ENCODE peak calls at places on chromosome 14, in five cellular contexts. T is endothelial cell of umbilical vein, A is esophagus squamous epithelium, Y is neural progenitor cell, B is PC-9. U is an unnamed sample. For H3K27me3, the result is how much of the 10 kb centered on the place peaks cover.

GRCh38 chr14:48035836-48036235 is 360.4 kb upstream of the MDGA2 start:
- DNase-seq in T (no peak), Y (peak), B (no peak), A (no peak), U (no peak)

GRCh38 chr14:79584679-79585078 is 626.6 kb downstream of the DIO2 start:
- DNase-seq in B (no peak), T (peak), A (no peak), Y (no peak), U (peak)

GRCh38 chr14:61466249-61466904 is 145.0 kb downstream of the PRKCH start:
- DNase-seq in Y (peak), T (peak), A (no peak), B (no peak), U (peak)

GRCh38 chr14:35248476-35248788 is 43.8 kb upstream of the PSMA6 start:
- DNase-seq in Y (no peak), B (no peak), A (no peak), T (no peak), U (no peak)

GRCh38 chr14:64550539-64551333 is 975 bp downstream of the PPP1R36 start:
- DNase-seq in T (no peak), B (no peak), A (no peak), Y (no peak), U (no peak)

GRCh38 chr14:69161590-69161989 is 8.7 kb upstream of the DCAF5 start:
- DNase-seq in T (no peak), Y (no peak), A (no peak), B (no peak), U (no peak)

GRCh38 chr14:91241848-91242247 is 2.7 kb downstream of the GPR68 start:
- DNase-seq in A (no peak), T (no peak), Y (no peak), B (no peak), U (no peak)

GRCh38 chr14:54617467-54617866 is 50.5 kb downstream of the SAMD4A start:
- DNase-seq in B (no peak), A (no peak), Y (no peak), T (no peak), U (no peak)

GRCh38 chr14:92540472-92541048 is 27.0 kb downstream of the RIN3 start:
- DNase-seq in B (peak), T (peak), A (peak), Y (no peak), U (peak)

GRCh38 chr14:90061849-90062794 is at the start of gene KCNK13:
- DNase-seq in Y (peak), B (no peak), T (peak), A (no peak), U (no peak)

GRCh38 chr14:25237845-25238244 is 187.9 kb upstream of the STXBP6 start:
- DNase-seq in A (no peak), Y (peak), B (peak), T (peak), U (peak)

GRCh38 chr14:97185186-97185585 is 388.0 kb downstream of the VRK1 start:
- DNase-seq in A (no peak), B (no peak), T (no peak), Y (peak), U (peak)

GRCh38 chr14:77239412-77239811 is 31.6 kb downstream of the NGB start:
- DNase-seq in T (no peak), Y (no peak), A (no peak), B (no peak), U (no peak)

GRCh38 chr14:34649344-34649743 is 19.4 kb upstream of the SNX6 start:
- DNase-seq in Y (no peak), A (no peak), T (peak), B (peak), U (peak)

GRCh38 chr14:21220874-21221477 is 48.3 kb downstream of the HNRNPC start:
- DNase-seq in T (no peak), B (no peak), A (no peak), Y (no peak), U (no peak)

GRCh38 chr14:59918824-59919581 is 941 bp upstream of the LRRC9 start:
- DNase-seq in A (no peak), T (peak), Y (peak), B (no peak), U (peak)

GRCh38 chr14:97379091-97379531 is 581.9 kb downstream of the VRK1 start:
- DNase-seq in A (no peak), Y (peak), T (no peak), B (no peak), U (no peak)

GRCh38 chr14:90439874-90440442 is 43.1 kb downstream of the CALM1 start:
- DNase-seq in A (no peak), T (no peak), B (no peak), Y (peak), U (peak)

GRCh38 chr14:97410667-97411286 is 613.6 kb downstream of the VRK1 start:
- DNase-seq in B (no peak), A (no peak), Y (peak), T (no peak), U (no peak)

GRCh38 chr14:101072945-101073597 is 169.5 kb upstream of the RTL1 start:
- DNase-seq in Y (peak), A (no peak), T (peak), B (peak), U (peak)
- TF ChIP-seq CTCF in Y (no peak), A (no peak), T (no peak), B (no peak), U (no peak)

GRCh38 chr14:98904677-98905076 is 367.3 kb downstream of the BCL11B start:
- DNase-seq in Y (no peak), T (no peak), B (no peak), A (no peak), U (no peak)

GRCh38 chr14:98903371-98903770 is 368.6 kb downstream of the BCL11B start:
- DNase-seq in B (no peak), Y (no peak), T (no peak), A (no peak), U (no peak)

GRCh38 chr14:98907981-98908544 is 363.9 kb downstream of the BCL11B start:
- DNase-seq in B (no peak), T (no peak), A (no peak), Y (peak), U (no peak)

GRCh38 chr14:98907271-98907670 is 364.7 kb downstream of the BCL11B start:
- DNase-seq in B (no peak), T (no peak), A (no peak), Y (no peak), U (no peak)

DNA sequence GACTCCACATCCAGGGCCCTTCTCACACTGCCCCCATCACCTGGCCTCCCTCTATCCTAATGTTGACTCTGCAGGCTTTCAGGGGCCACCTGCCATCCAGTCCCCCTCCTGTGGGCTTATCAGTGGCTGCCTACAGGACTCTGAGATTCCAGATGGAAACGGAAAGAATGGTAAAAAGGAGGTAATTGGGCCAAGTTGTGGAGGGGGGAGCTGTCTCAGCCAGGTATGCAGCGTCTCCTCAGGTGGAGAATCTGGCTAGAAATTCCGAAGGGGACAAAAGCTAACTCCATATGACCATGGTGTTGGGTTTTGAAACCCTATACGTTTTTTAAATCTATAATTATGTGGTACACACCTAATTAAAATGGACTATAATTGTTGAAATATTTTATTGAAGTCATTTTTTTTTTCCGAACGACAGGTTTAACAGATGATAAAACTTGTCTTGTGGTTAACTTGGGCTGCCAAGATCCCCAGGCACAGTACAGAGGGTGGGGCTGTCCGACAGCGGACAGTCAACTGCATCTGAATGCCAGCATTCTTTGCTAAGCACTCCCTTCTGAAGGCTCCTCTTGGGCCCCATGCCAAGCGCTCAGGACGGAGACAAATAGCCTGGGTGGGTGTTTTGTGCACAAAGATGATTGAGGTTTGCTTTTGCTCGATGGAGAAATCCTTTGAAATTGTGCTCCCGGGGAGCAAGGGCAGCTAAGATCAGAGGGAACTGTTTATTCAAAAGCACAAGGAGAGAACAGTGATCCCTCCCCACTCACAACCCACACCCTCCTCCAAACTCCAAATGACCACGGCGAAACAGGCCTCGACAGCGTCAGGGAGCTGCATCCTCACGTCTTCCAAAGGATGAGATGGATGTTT is 365.6 kb downstream of the BCL11B start:
- DNase-seq in T (no peak), Y (peak), A (no peak), B (no peak), U (peak)
- H3K27me3 ChIP-seq in T (under half), Y (under half), A (under half), B (under half), U (under half)

DNA sequence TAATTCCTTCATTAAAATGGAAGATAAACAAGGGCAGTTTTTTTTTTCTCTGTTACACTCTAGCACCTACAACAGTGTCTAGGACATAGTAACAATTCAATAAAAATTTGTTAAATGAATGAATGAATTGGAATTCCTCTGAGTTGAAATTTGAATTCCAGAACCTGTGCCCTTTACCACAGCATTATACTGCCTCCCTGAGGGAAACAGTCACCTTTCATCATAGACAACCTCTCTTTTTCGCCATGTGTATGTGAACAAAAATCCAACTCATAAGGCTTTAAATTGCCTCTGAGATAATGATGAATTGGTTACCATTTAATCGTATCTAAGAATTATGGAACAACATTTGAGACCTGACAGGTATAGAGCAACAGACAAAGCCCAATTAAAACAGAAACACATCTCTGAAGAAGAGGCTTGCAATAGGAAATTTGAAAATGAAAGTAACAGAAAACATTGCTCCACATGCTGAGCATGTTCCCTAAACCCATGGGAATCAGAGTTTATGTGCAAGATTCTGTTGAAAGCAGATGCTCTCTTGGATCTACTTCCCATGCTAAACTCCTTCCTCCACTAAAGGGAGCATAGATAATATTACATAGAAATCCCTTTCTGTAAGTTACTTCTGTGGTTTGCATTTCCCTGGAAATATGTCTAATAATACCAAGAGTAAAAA is 657.8 kb downstream of the GALC start:
- DNase-seq in Y (no peak), B (no peak), A (no peak), T (no peak), U (no peak)
- TF ChIP-seq CTCF in Y (peak), B (no peak), A (no peak), T (no peak), U (no peak)

GRCh38 chr14:104115691-104116543 is 22.5 kb upstream of the KIF26A start:
- DNase-seq in Y (no peak), A (no peak), T (no peak), B (peak), U (no peak)
- H3K27me3 ChIP-seq in Y (half or more), A (under half), T (under half), B (under half), U (half or more)

GRCh38 chr14:101123639-101124525 is 220.4 kb upstream of the RTL1 start:
- DNase-seq in T (no peak), A (no peak), B (no peak), Y (no peak), U (no peak)

GRCh38 chr14:101121399-101122113 is 218.0 kb upstream of the RTL1 start:
- DNase-seq in T (no peak), Y (no peak), A (no peak), B (no peak), U (no peak)

GRCh38 chr14:101122114-101122854 is 218.8 kb upstream of the RTL1 start:
- DNase-seq in T (no peak), A (no peak), Y (no peak), B (no peak), U (no peak)

GRCh38 chr14:101120636-101121398 is 217.3 kb upstream of the RTL1 start:
- DNase-seq in A (no peak), T (no peak), B (no peak), Y (no peak), U (no peak)

DNA sequence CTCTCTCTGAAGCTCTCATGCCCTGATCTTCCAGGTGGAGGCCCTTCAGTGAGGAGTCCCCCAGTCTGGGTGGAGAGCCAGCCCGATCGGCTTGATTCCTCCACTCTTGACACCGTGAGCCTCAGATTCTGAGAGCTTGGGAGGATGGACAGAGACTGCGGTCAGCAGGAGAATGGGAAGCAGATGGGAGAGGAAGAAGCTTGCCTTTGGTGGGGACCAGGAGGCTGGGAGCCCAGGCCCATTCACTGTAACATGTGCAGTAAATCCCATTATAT is 219.3 kb upstream of the RTL1 start:
- DNase-seq in Y (no peak), T (no peak), A (no peak), B (no peak), U (no peak)
- TF ChIP-seq CTCF in Y (no peak), T (no peak), A (no peak), B (no peak), U (no peak)

DNA sequence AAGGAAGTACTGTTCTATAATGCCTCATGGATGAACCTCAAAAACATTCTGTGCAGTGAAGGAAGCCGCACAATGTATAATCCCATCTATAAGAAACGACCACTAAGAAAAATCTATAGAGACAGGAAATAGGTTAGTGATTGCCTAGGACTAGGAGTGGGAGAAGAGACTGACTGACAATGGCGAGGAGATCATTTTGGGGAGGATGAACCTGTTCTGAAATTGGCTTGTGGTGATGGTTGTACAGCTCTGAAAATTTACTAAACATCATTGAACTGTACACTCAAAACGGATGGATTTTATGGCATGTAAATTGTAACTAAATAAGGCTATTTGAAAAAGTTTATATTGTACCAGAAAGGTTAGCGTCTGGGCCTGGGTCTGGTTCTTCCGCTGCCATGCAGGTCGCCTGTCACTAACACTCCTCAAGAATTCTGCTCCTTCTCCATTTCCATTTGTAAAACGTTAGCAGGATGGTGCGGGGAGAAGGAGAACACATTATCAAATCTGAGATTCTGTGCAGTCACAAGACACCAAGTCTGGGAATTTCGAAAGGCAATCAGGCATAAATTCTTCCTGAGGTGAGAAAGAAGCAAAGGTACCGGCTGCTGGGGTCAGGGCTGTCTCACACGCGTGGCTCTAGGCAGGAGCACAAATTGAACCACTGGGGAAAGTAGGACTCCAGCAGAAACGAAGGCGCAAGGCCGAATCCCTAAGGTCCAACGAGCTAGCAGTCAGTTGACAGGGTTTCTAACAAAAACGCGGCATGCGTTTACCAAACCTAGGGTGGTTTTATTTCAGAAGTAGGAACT is 845 bp upstream of the COCH start:
- DNase-seq in Y (no peak), T (no peak), B (no peak), A (no peak), U (no peak)
- H3K27me3 ChIP-seq in Y (under half), T (half or more), B (under half), A (under half), U (half or more)

GRCh38 chr14:95677168-95677835 is 8.9 kb upstream of the TCL1B start:
- DNase-seq in B (no peak), T (no peak), A (no peak), Y (no peak), U (no peak)

GRCh38 chr14:95679148-95679547 is 7.1 kb upstream of the TCL1B start:
- DNase-seq in A (no peak), T (no peak), B (no peak), Y (no peak), U (no peak)

GRCh38 chr14:95683793-95684192 is 2.4 kb upstream of the TCL1B start:
- DNase-seq in T (no peak), B (no peak), Y (peak), A (no peak), U (no peak)

GRCh38 chr14:95681153-95681552 is 5.1 kb upstream of the TCL1B start:
- DNase-seq in B (no peak), T (no peak), A (no peak), Y (no peak), U (no peak)

DNA sequence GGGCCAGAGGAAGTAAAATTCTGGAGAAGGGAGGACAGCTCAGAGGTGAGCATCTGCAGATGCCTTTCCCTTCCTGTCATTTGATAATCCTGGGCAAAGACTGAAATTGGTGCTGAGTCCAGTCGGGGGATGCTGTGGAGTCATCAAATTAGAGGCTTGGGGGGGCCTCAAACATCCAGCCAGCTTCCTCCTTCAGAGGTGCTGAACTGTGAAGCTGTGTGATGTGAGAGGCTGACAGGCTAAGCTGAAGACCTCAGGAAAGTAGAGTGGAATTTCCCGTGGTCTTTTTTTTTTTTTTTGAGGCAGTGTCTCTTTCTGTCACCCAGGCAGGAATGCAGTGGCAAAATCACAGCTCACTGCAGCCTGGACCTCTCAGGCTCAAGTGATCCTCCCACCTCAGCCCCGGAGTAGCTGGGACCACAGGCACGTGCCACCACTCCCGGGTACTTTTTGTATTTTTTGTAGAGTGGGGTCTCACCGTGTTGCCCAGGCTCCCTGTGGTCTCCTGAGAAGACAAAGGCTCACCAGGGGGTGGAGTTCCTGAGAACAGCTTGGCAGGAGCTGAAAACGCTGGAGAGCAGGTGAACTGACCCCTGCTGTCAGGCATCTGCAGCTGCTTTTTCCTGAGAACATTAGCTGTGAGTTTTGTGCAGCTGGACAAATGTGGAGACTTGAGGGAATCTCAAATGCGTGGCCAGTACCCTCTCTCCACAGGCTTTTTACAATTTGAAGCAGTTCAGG is 6.1 kb upstream of the TCL1B start:
- DNase-seq in A (no peak), Y (peak), B (no peak), T (no peak), U (no peak)
- TF ChIP-seq CTCF in A (no peak), Y (no peak), B (no peak), T (no peak), U (no peak)

GRCh38 chr14:104393898-104394605 is 185.5 kb upstream of the C14orf180 start:
- DNase-seq in A (no peak), T (peak), B (no peak), Y (no peak), U (no peak)
- H3K27me3 ChIP-seq in A (under half), T (under half), B (half or more), Y (under half), U (under half)

GRCh38 chr14:102323102-102323501 is 3.6 kb downstream of the ZNF839 start:
- DNase-seq in T (peak), Y (peak), B (peak), A (no peak), U (peak)
- TF ChIP-seq CTCF in T (peak), Y (peak), B (peak), A (peak), U (peak)

U was measured in cardiac muscle cell.